ENCODE peak calls at places on chromosomes 6 and 20, in nine cellular contexts. X is AG04450; F is anterior cingulate cortex; P is stimulated activated CD8-positive, alpha-beta memory T cell treated with anti-CD3 and anti-CD28 coated beads, Interleukin-12 subunit alpha, Interleukin-12 subunit beta, amount 100 ng/mL, for 1 hour; O is OCI-M1; S is mucosa of gallbladder; L is fibroblast of the aortic adventitia; C is CD8-positive, alpha-beta T cell; B is fibroblast of lung. T is an unnamed sample.

GRCh38 chr20:3670511-3670910 is 7.3 kb upstream of the GFRA4 start:
- DNase-seq in C (no peak), L (no peak), O (peak; percentile 16), X (no peak), P (no peak), S (no peak), F (no peak), B (no peak), T (peak; percentile 81)

GRCh38 chr6:13273931-13274706 is 54.2 kb downstream of the TBC1D7 start:
- DNase-seq in P (peak; percentile 37), O (peak; percentile 93), C (peak; percentile 53), F (no peak), B (no peak), X (no peak), L (no peak), S (no peak), T (no peak)

GRCh38 chr6:37103169-37104039 is 66.5 kb upstream of the PIM1 start:
- DNase-seq in S (peak; percentile 88), P (no peak), C (peak; percentile 14), O (peak; percentile 92), B (peak; percentile 46), X (no peak), L (peak; percentile 50), F (no peak), T (peak; percentile 19)

GRCh38 chr20:57398231-57398821 is 7.1 kb downstream of the RBM38 start:
- DNase-seq in O (no peak), P (peak; percentile 78), F (no peak), L (no peak), C (peak; percentile 94), B (no peak), X (no peak), S (peak; percentile 72), T (no peak)

GRCh38 chr6:102327697-102328227 is 934.3 kb downstream of the GRIK2 start:
- DNase-seq in C (no peak), O (no peak), S (no peak), F (no peak), X (no peak), P (no peak), B (no peak), L (no peak), T (no peak)

GRCh38 chr6:132392792-132393191 is 8.5 kb downstream of the MOXD1 start:
- DNase-seq in L (peak; percentile 30), O (peak; percentile 51), P (no peak), C (no peak), X (no peak), F (no peak), B (no peak), S (no peak), T (no peak)

GRCh38 chr20:62739067-62739466 is 30.4 kb downstream of the NTSR1 start:
- DNase-seq in P (no peak), F (no peak), B (no peak), C (no peak), O (no peak), S (no peak), L (no peak), X (no peak), T (no peak)

GRCh38 chr6:138620630-138621029 is 121.3 kb upstream of the NHSL1 start:
- DNase-seq in B (no peak), F (no peak), L (no peak), S (no peak), P (no peak), X (no peak), O (no peak), C (no peak), T (no peak)

GRCh38 chr6:159466934-159467333 is 226.1 kb downstream of the SOD2 start:
- DNase-seq in P (no peak), L (no peak), S (no peak), C (no peak), O (no peak), X (no peak), F (no peak), B (no peak), T (no peak)

GRCh38 chr6:33621396-33622388 is 570 bp downstream of the ITPR3 start:
- DNase-seq in S (no peak), C (peak; percentile 37), L (peak; percentile 53), B (no peak), P (no peak), X (no peak), O (no peak), F (no peak), T (no peak)

GRCh38 chr6:88683734-88684133 is 279.7 kb downstream of the RNGTT start:
- DNase-seq in S (no peak), P (no peak), F (no peak), X (no peak), C (no peak), O (no peak), B (no peak), L (no peak), T (no peak)

GRCh38 chr20:50395258-50395729 is 114.9 kb upstream of the PTPN1 start:
- DNase-seq in S (peak; percentile 62), B (peak; percentile 87), C (no peak), P (no peak), O (no peak), X (no peak), L (no peak), F (no peak), T (peak; percentile 56)

GRCh38 chr6:86738078-86738477 is 199.2 kb upstream of the HTR1E start:
- DNase-seq in X (no peak), C (no peak), O (no peak), P (no peak), F (no peak), L (no peak), S (no peak), B (no peak), T (no peak)

GRCh38 chr20:34922654-34923381 is 32.8 kb downstream of the GSS start:
- DNase-seq in X (peak; percentile 62), C (no peak), L (peak; percentile 87), O (no peak), S (peak; percentile 74), P (no peak), F (no peak), B (peak; percentile 79), T (peak; percentile 51)

GRCh38 chr6:47789553-47789952 is 7.7 kb downstream of the OPN5 start:
- DNase-seq in F (no peak), X (no peak), S (no peak), B (no peak), C (no peak), P (no peak), O (no peak), L (no peak), T (no peak)

GRCh38 chr6:127690092-127690491 is 113.1 kb downstream of the C6orf58 start:
- DNase-seq in F (no peak), S (no peak), C (no peak), X (peak; percentile 1), L (peak; percentile 55), P (no peak), O (peak; percentile 45), B (peak; percentile 51), T (no peak)

GRCh38 chr6:153032255-153032882 is 29.9 kb upstream of the MTRF1L start:
- DNase-seq in X (peak; percentile 34), O (peak; percentile 78), F (no peak), C (no peak), L (peak; percentile 91), B (peak; percentile 90), P (no peak), S (no peak), T (no peak)

GRCh38 chr6:137637161-137637560 is 143.0 kb upstream of the OLIG3 start:
- DNase-seq in C (no peak), F (no peak), L (peak; percentile 100), O (peak; percentile 55), B (peak; percentile 97), S (peak; percentile 45), X (peak; percentile 85), P (no peak), T (peak; percentile 6)

GRCh38 chr20:62360854-62361798 is 6.0 kb downstream of the LAMA5 start:
- DNase-seq in X (no peak), F (no peak), S (no peak), L (no peak), B (no peak), C (no peak), O (no peak), P (no peak), T (no peak)

GRCh38 chr6:10250655-10251220 is 164.1 kb downstream of the TFAP2A start:
- DNase-seq in S (no peak), C (no peak), B (no peak), P (no peak), O (peak; percentile 48), L (no peak), X (no peak), F (no peak), T (no peak)

GRCh38 chr20:38119446-38119845 is 45.6 kb downstream of the TGM2 start:
- DNase-seq in F (no peak), O (no peak), C (no peak), B (no peak), S (peak; percentile 10), P (no peak), L (no peak), X (no peak), T (no peak)

GRCh38 chr6:82385961-82386360 is 22.3 kb downstream of the TPBG start:
- DNase-seq in L (no peak), F (no peak), C (no peak), P (no peak), X (no peak), O (no peak), S (no peak), B (no peak), T (no peak)

GRCh38 chr6:33112148-33112547 is 36.4 kb downstream of the HLA-DPB1 start:
- DNase-seq in O (peak; percentile 66), B (peak; percentile 55), S (peak; percentile 52), C (no peak), F (no peak), L (peak; percentile 62), X (no peak), P (no peak), T (peak; percentile 50)

GRCh38 chr6:2432258-2432657 is 186.9 kb upstream of the GMDS start:
- DNase-seq in C (no peak), O (no peak), F (no peak), P (no peak), L (peak; percentile 87), S (no peak), B (peak; percentile 87), X (peak; percentile 78), T (peak; percentile 78)

GRCh38 chr6:37021356-37022129 is 16.1 kb downstream of the FGD2 start:
- DNase-seq in X (peak; percentile 33), B (peak; percentile 62), P (peak; percentile 49), C (peak; percentile 77), S (no peak), F (no peak), O (peak; percentile 91), L (peak; percentile 62), T (no peak)

GRCh38 chr6:161439093-161439492 is 165.2 kb upstream of the AGPAT4 start:
- DNase-seq in B (peak; percentile 94), P (no peak), F (peak; percentile 22), C (no peak), X (peak; percentile 63), S (peak; percentile 48), L (peak; percentile 79), O (peak; percentile 79), T (peak; percentile 63)

GRCh38 chr20:49813305-49813974 is 812 bp downstream of the SLC9A8 start:
- DNase-seq in O (no peak), B (no peak), F (no peak), C (no peak), X (no peak), S (peak; percentile 24), P (no peak), L (no peak), T (no peak)

GRCh38 chr6:106199331-106199730 is 113.2 kb downstream of the PRDM1 start:
- DNase-seq in B (no peak), O (no peak), S (no peak), C (no peak), P (no peak), X (no peak), F (no peak), L (no peak), T (no peak)

GRCh38 chr20:59082077-59082740 is 39.6 kb upstream of the PRELID3B start:
- DNase-seq in X (no peak), F (no peak), C (no peak), B (peak; percentile 11), S (no peak), L (peak; percentile 7), O (peak; percentile 14), P (no peak), T (peak; percentile 40)

T was measured in H54.